ENCODE peak calls at places on chromosome 3, in eight cellular contexts. T is AG09309; Q is anterior cingulate cortex; L is activated CD4-positive, alpha-beta T cell treated with anti-CD3 and anti-CD28 coated beads, Interleukin-2, amount 10 ng/mL, durations not matched to agents 24 days and 14 days; J is M059J; P is NCI-H1694 treated with DMSO at 0.1 percent for 48 hours; X is immature natural killer cell; O is HS-5. F is an unnamed sample.

GRCh38 chr3:77605308-77605707 is 565.4 kb downstream of the ROBO2 start:
- DNase-seq in P (no peak), J (no peak), T (no peak), O (no peak), X (no peak), L (no peak), Q (no peak), F (no peak)

GRCh38 chr3:126753191-126754160 is 49.4 kb downstream of the CHCHD6 start:
- DNase-seq in L (no peak), J (peak), O (no peak), X (no peak), T (no peak), P (no peak), Q (no peak), F (no peak)

GRCh38 chr3:160451602-160452001 is 2.0 kb upstream of the TRIM59 start:
- DNase-seq in P (no peak), J (peak), L (no peak), Q (no peak), O (no peak), T (no peak), X (no peak), F (no peak)

GRCh38 chr3:20682573-20682972 is 496.6 kb upstream of the SGO1 start:
- DNase-seq in T (no peak), L (no peak), P (no peak), O (no peak), X (no peak), J (peak), Q (no peak), F (no peak)

GRCh38 chr3:191390580-191390979 is 60.3 kb upstream of the UTS2B start:
- DNase-seq in T (no peak), L (no peak), X (no peak), P (no peak), J (no peak), O (no peak), Q (no peak), F (no peak)

GRCh38 chr3:116916836-116917235 is 207.3 kb downstream of the TUSC7 start:
- DNase-seq in J (no peak), T (no peak), O (no peak), P (no peak), X (no peak), L (no peak), Q (no peak), F (no peak)

GRCh38 chr3:159775372-159775961 is 213.2 kb upstream of the IL12A start:
- DNase-seq in X (no peak), L (no peak), Q (peak), O (no peak), J (peak), T (peak), P (no peak), F (peak)

GRCh38 chr3:128487538-128487812 is 5.5 kb downstream of the GATA2 start:
- DNase-seq in O (no peak), Q (no peak), L (no peak), J (no peak), P (no peak), X (no peak), T (no peak), F (no peak)

GRCh38 chr3:66039590-66039887 is 821 bp upstream of the MAGI1 start:
- DNase-seq in Q (peak), P (no peak), L (no peak), X (no peak), J (peak), T (no peak), O (no peak), F (no peak)

GRCh38 chr3:185594073-185594472 is 8.0 kb downstream of the SENP2 start:
- DNase-seq in L (no peak), T (no peak), P (no peak), J (no peak), O (no peak), X (no peak), Q (no peak), F (no peak)

GRCh38 chr3:178170698-178171535 is 365.3 kb upstream of the KCNMB2 start:
- DNase-seq in T (peak), L (no peak), X (no peak), O (peak), J (peak), Q (no peak), P (no peak), F (no peak)

GRCh38 chr3:126355251-126355650 is 2.0 kb downstream of the KLF15 start:
- DNase-seq in J (no peak), O (no peak), X (no peak), P (no peak), L (no peak), Q (no peak), T (no peak), F (no peak)

GRCh38 chr3:50660386-50660785 is 14.3 kb upstream of the DOCK3 start:
- DNase-seq in X (no peak), O (no peak), P (no peak), Q (no peak), J (no peak), T (no peak), L (no peak), F (no peak)